ENCODE peak calls at places on chromosomes 7 and 10, in nine cellular contexts. G, E, U, X, Z, T, R, O and C are unnamed samples.

GRCh38 chr10:125016611-125017202 is 74.8 kb downstream of the ZRANB1 start:
- DNase-seq in G (no peak), E (no peak), U (no peak), X (no peak), Z (no peak), T (peak; percentile 80), R (no peak), O (peak; percentile 72), C (no peak)

GRCh38 chr7:103851357-103851756 is 138.1 kb downstream of the RELN start:
- DNase-seq in G (no peak), E (peak; percentile 53), U (no peak), X (no peak), Z (no peak), T (no peak), R (no peak), O (no peak), C (no peak)

GRCh38 chr10:16384064-16384463 is 52.7 kb upstream of the PTER start:
- DNase-seq in G (no peak), E (no peak), U (no peak), X (no peak), Z (peak; percentile 74), T (peak; percentile 66), R (no peak), O (no peak), C (no peak)

GRCh38 chr7:28076421-28077163 is 104.0 kb downstream of the JAZF1 start:
- DNase-seq in G (no peak), E (no peak), U (no peak), X (no peak), Z (no peak), T (no peak), R (no peak), O (no peak), C (no peak)

GRCh38 chr7:12703881-12704280 is 16.4 kb downstream of the ARL4A start:
- DNase-seq in G (no peak), E (peak; percentile 33), U (no peak), X (no peak), Z (no peak), T (no peak), R (no peak), O (no peak), C (no peak)

GRCh38 chr10:106474891-106475290 is 689.6 kb downstream of the SORCS1 start:
- DNase-seq in G (no peak), E (peak; percentile 26), U (no peak), X (no peak), Z (no peak), T (no peak), R (no peak), O (no peak), C (no peak)

GRCh38 chr10:58956926-58957325 is 219.5 kb upstream of the PHYHIPL start:
- DNase-seq in G (no peak), E (peak; percentile 3), U (no peak), X (no peak), Z (no peak), T (no peak), R (no peak), O (no peak), C (no peak)

GRCh38 chr7:77680266-77680665 is 16.0 kb upstream of the RSBN1L start:
- DNase-seq in G (no peak), E (peak; percentile 78), U (no peak), X (no peak), Z (no peak), T (no peak), R (no peak), O (no peak), C (no peak)

GRCh38 chr10:78531088-78531487 is 497.4 kb downstream of the RPS24 start:
- DNase-seq in G (no peak), E (no peak), U (no peak), X (no peak), Z (no peak), T (no peak), R (no peak), O (no peak), C (no peak)

GRCh38 chr7:134690614-134691504 is 44.2 kb downstream of the BPGM start:
- DNase-seq in G (no peak), E (peak; percentile 24), U (no peak), X (no peak), Z (no peak), T (no peak), R (no peak), O (no peak), C (no peak)

GRCh38 chr10:74906631-74907030 is 80.2 kb downstream of the KAT6B start:
- DNase-seq in G (no peak), E (no peak), U (no peak), X (no peak), Z (no peak), T (no peak), R (no peak), O (no peak), C (no peak)

GRCh38 chr7:2288986-2289611 is 25.1 kb downstream of the SNX8 start:
- DNase-seq in G (no peak), E (no peak), U (no peak), X (no peak), Z (no peak), T (peak; percentile 29), R (no peak), O (no peak), C (no peak)

GRCh38 chr10:44465430-44466115 is 80.7 kb upstream of the CXCL12 start:
- DNase-seq in G (no peak), E (no peak), U (no peak), X (no peak), Z (no peak), T (no peak), R (no peak), O (no peak), C (no peak)

DNA sequence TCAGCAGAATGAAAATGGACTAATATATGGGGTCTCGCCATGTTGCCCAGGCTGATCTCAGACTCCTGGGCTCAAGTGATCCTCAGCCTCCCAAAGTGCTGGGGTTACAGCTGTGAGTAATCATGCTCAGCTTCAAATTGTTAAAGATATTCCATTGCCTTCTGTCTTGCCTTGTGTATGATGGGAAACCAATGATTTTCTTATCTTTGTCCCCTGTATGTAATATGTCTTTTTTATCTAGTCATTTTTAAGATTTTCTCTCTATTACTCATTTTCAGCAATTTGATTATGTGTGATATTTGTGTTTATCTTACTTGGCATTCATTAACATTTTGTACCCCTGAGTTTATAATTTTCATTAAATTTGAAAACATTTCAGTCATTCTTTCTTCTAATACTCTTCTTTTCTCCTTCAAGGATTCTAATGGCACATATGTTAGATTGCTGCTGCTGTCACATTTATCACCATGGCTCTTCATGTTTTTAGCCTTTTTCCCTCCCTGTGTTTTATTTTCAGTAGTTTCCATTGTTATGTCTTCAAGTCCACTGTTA is 12.6 kb downstream of the LYZL1 start:
- DNase-seq in G (no peak), E (no peak), U (no peak), X (no peak), Z (no peak), T (no peak), R (no peak), O (no peak), C (no peak)
- H3K9me3 ChIP-seq in G (no peaks in the 10 kb centered on the region), E (peaks cover 29% of the 10 kb centered on the region), U (peaks cover 17% of the 10 kb centered on the region), X (no peaks in the 10 kb centered on the region), Z (no peaks in the 10 kb centered on the region), T (peaks cover 38% of the 10 kb centered on the region), R (peaks cover 13% of the 10 kb centered on the region), O (no peaks in the 10 kb centered on the region), C (no peaks in the 10 kb centered on the region)

GRCh38 chr7:138785587-138786437 is 12.0 kb upstream of the TMEM213 start:
- DNase-seq in G (no peak), E (peak; percentile 11), U (no peak), X (no peak), Z (no peak), T (no peak), R (no peak), O (no peak), C (no peak)
- TF ChIP-seq CTCF in G (no peak), E (no peak), U (no peak), X (no peak), Z (no peak), T (no peak), R (no peak), O (no peak), C (no peak)

DNA sequence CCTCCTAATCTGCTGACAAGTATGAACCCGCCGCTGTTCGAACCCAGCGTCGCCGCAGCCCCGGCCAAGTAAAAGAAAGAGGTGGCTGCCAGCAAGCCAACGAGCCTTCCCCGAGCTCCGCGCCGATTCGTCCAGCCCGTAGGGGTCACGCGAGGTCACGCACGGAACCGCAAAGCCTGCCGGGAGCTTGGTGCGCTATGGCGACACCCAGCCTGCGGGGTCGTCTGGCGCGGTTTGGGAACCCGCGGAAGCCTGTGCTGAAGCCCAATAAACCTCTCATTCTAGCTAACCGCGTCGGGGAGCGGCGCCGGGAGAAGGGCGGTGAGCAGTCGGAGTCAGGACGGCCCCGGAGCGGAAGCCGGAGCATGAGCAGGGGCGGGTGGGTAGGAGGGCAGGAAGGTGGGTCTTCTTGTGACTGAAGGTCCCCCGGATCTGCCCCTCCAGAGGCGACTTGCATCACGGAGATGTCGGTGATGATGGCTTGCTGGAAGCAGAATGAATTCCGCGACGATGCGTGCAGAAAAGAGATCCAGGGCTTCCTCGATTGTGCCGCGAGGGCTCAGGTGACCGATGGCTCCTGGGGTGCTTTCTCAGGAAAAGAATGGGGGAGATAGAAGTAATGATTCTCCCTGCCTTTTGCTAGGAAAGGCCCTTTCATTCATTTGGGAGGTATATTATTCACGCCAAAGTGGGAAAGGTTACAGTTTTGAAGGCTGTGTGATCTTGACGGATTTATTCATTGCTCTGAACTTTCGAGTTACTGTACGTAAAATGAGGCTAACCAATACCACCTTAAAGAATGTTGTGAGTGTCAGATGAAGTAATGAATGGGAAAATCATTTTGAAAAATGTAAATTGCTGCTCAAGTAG is at the start of gene CHCHD1:
- DNase-seq in G (peak; percentile 88), E (peak; percentile 85), U (peak; percentile 96), X (peak; percentile 95), Z (peak; percentile 94), T (peak; percentile 97), R (peak; percentile 94), O (peak; percentile 88), C (peak; percentile 95)
- TF ChIP-seq POLR2A in G (peak; percentile 97), E (no peak), U (no peak), X (peak; percentile 39), Z (peak; percentile 30), T (peak; percentile 66), R (peak; percentile 69), O (peak; percentile 70), C (peak; percentile 50)

DNA sequence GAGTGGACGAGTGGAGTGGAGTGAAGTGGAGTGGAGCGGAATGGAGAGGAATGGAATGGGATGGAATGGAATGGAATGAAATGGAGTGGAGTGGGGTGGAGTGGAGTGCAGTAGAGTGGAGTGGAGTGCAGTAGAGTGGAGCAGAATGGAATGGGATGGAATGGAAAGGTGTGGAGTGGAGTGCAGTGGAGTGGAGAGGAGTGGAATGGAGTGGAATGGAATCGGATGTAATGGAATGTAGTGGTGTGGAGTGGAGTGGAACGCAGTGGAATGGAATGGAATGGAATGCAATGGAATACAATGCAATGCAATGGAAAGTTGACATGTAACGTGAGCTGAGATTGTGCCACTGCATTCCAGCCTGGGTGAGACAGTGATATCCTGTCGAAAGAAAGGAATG is 46.4 kb downstream of the ZNF716 start:
- DNase-seq in G (no peak), E (no peak), U (no peak), X (no peak), Z (no peak), T (no peak), R (no peak), O (no peak), C (no peak)
- H3K9me3 ChIP-seq in G (peaks cover 6% of the 10 kb centered on the region), E (peaks cover 25% of the 10 kb centered on the region), U (peaks cover 18% of the 10 kb centered on the region), X (peaks cover 15% of the 10 kb centered on the region), Z (no peaks in the 10 kb centered on the region), T (peaks cover 57% of the 10 kb centered on the region), R (peaks cover 11% of the 10 kb centered on the region), O (no peaks in the 10 kb centered on the region), C (no peaks in the 10 kb centered on the region)